ENCODE peak calls at places on chromosomes 3 and 15, in five cellular contexts. One of them, this sample, is unnamed.

GRCh38 chr3:184511741-184512140 is 49.8 kb upstream of the EPHB3 start:
- DNase-seq in breast epithelium: no peak
- DNase-seq in CD4-positive, CD25-positive, alpha-beta regulatory T cell: no peak
- DNase-seq in IMR-90: no peak
- DNase-seq in tibial nerve: no peak
- DNase-seq in this sample: no peak

GRCh38 chr3:3636815-3637214 is 162.4 kb upstream of the LRRN1 start:
- DNase-seq in IMR-90: no peak
- DNase-seq in CD4-positive, CD25-positive, alpha-beta regulatory T cell: no peak
- DNase-seq in tibial nerve: no peak
- DNase-seq in breast epithelium: peak; percentile 88
- DNase-seq in this sample: no peak

GRCh38 chr3:197555281-197556261 is at the start of gene BDH1:
- DNase-seq in IMR-90: no peak
- DNase-seq in tibial nerve: peak; percentile 21
- DNase-seq in CD4-positive, CD25-positive, alpha-beta regulatory T cell: peak; percentile 45
- DNase-seq in breast epithelium: no peak
- DNase-seq in this sample: peak; percentile 32

GRCh38 chr15:42068601-42069000 is 25.8 kb downstream of the PLA2G4D start:
- DNase-seq in CD4-positive, CD25-positive, alpha-beta regulatory T cell: no peak
- DNase-seq in tibial nerve: no peak
- DNase-seq in breast epithelium: no peak
- DNase-seq in IMR-90: no peak
- DNase-seq in this sample: no peak

GRCh38 chr15:101307048-101307896 is 12.2 kb upstream of the SNRPA1 start:
- DNase-seq in CD4-positive, CD25-positive, alpha-beta regulatory T cell: no peak
- DNase-seq in breast epithelium: no peak
- DNase-seq in tibial nerve: no peak
- DNase-seq in IMR-90: no peak
- DNase-seq in this sample: no peak

GRCh38 chr15:48688493-48688892 is 43.0 kb upstream of the FBN1 start:
- DNase-seq in IMR-90: no peak
- DNase-seq in CD4-positive, CD25-positive, alpha-beta regulatory T cell: no peak
- DNase-seq in tibial nerve: no peak
- DNase-seq in breast epithelium: no peak
- DNase-seq in this sample: no peak

GRCh38 chr15:98914626-98915025 is 93.0 kb downstream of the PGPEP1L start:
- DNase-seq in breast epithelium: no peak
- DNase-seq in CD4-positive, CD25-positive, alpha-beta regulatory T cell: no peak
- DNase-seq in IMR-90: peak; percentile 99
- DNase-seq in tibial nerve: no peak
- DNase-seq in this sample: no peak

GRCh38 chr3:184391266-184391665 is 11.4 kb downstream of the CHRD start:
- DNase-seq in tibial nerve: no peak
- DNase-seq in CD4-positive, CD25-positive, alpha-beta regulatory T cell: no peak
- DNase-seq in breast epithelium: no peak
- DNase-seq in IMR-90: no peak
- DNase-seq in this sample: no peak

GRCh38 chr3:7504886-7505775 is 644.2 kb downstream of the GRM7 start:
- DNase-seq in tibial nerve: no peak
- DNase-seq in breast epithelium: no peak
- DNase-seq in CD4-positive, CD25-positive, alpha-beta regulatory T cell: no peak
- DNase-seq in IMR-90: no peak
- DNase-seq in this sample: no peak

GRCh38 chr3:102332205-102332604 is 102.6 kb upstream of the ZPLD1 start:
- DNase-seq in tibial nerve: no peak
- DNase-seq in IMR-90: no peak
- DNase-seq in CD4-positive, CD25-positive, alpha-beta regulatory T cell: no peak
- DNase-seq in breast epithelium: no peak
- DNase-seq in this sample: no peak

GRCh38 chr3:14429237-14429636 is 26.8 kb downstream of the SLC6A6 start:
- DNase-seq in breast epithelium: no peak
- DNase-seq in CD4-positive, CD25-positive, alpha-beta regulatory T cell: no peak
- DNase-seq in IMR-90: peak; percentile 43
- DNase-seq in tibial nerve: no peak
- DNase-seq in this sample: no peak

DNA sequence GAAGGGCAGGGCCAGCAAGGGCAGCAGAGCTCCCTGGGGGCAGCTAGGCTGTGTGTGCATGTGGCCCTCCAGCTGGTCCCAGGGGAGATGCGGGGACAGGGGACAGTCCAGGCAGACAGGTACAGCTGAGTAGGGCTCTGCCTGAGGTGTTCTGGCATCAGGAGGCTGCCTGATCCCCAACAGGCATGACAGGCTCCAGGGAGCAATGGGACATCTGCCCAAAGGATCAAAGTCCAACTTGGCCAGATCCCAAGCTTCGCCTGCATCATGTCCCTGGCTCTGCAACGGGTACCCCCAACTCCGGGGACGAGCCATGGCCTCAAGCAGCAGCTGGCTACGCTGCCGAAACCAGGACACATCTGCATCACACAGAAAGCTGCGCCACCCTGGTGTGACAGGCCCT is 21.8 kb downstream of the ATRIP start:
- DNase-seq in CD4-positive, CD25-positive, alpha-beta regulatory T cell: no peak
- DNase-seq in tibial nerve: no peak
- DNase-seq in breast epithelium: no peak
- DNase-seq in IMR-90: no peak
- DNase-seq in this sample: no peak
- H3K27ac ChIP-seq in CD4-positive, CD25-positive, alpha-beta regulatory T cell: peak overlapping the region; percentile 94
- H3K27ac ChIP-seq in tibial nerve: peak overlapping the region; percentile 98
- H3K27ac ChIP-seq in breast epithelium: peak overlapping the region; percentile 99
- H3K27ac ChIP-seq in IMR-90: no peak overlapping the region
- H3K27ac ChIP-seq in this sample: peak overlapping the region; percentile 100

DNA sequence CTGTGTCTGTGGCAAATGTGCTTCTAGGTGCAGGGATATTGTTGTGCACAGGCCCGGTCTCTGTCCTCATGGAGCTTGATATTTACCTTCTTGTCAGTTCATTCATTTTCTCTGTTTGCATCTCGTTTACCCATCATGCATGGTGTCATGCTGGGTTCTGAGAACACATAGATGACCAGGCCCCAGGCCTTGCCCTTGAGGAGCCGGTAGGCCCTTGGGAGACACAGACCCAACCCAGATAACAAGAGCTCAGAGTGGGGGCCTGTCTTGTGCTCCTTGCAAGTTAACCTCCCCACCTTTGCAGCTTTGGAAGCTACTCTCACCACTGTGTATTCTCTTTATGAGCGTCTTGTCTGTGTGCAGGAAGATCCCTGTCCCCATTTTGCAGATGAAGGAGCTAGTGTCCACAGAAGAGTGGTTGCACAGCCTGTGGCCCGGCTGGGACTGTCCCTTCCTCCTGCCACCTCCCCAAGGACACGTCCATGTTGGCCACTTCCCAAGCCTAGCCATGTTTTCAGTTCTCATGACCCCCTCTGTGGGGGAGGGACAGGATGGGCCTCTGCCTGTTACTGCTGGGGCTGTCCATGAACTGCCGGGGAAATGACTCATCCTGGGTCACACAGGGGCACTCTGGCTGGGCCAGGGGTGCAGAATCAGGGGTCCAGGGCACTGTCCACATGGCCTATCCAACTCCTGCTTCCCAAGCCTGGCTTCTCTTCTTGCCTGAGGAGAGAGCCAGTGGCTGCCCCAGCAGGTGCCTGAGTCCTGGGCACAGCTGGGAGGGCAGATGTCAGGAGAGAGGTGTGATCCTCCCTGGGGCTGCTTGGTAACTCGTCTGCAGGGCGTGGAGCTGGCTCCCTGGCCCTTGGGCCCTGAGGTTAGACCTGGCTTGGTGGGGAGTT is 3.4 kb downstream of the SNX33 start:
- DNase-seq in breast epithelium: no peak
- DNase-seq in IMR-90: no peak
- DNase-seq in CD4-positive, CD25-positive, alpha-beta regulatory T cell: no peak
- DNase-seq in tibial nerve: no peak
- DNase-seq in this sample: peak; percentile 88
- H3K4me3 ChIP-seq in breast epithelium: peak overlapping the region; percentile 91
- H3K4me3 ChIP-seq in IMR-90: peak overlapping the region; percentile 40
- H3K4me3 ChIP-seq in CD4-positive, CD25-positive, alpha-beta regulatory T cell: no peak overlapping the region
- H3K4me3 ChIP-seq in tibial nerve: peak overlapping the region; percentile 31
- H3K4me3 ChIP-seq in this sample: peak overlapping the region; percentile 39

GRCh38 chr3:71704915-71705314 is 20.3 kb downstream of the EIF4E3 start:
- DNase-seq in tibial nerve: no peak
- DNase-seq in CD4-positive, CD25-positive, alpha-beta regulatory T cell: no peak
- DNase-seq in IMR-90: no peak
- DNase-seq in breast epithelium: no peak
- DNase-seq in this sample: no peak

GRCh38 chr3:71707600-71707999 is 17.6 kb downstream of the EIF4E3 start:
- DNase-seq in tibial nerve: no peak
- DNase-seq in CD4-positive, CD25-positive, alpha-beta regulatory T cell: no peak
- DNase-seq in IMR-90: peak; percentile 62
- DNase-seq in breast epithelium: no peak
- DNase-seq in this sample: no peak

GRCh38 chr3:71710906-71711494 is 14.2 kb downstream of the EIF4E3 start:
- DNase-seq in CD4-positive, CD25-positive, alpha-beta regulatory T cell: peak; percentile 52
- DNase-seq in breast epithelium: no peak
- DNase-seq in tibial nerve: no peak
- DNase-seq in IMR-90: peak; percentile 66
- DNase-seq in this sample: no peak

GRCh38 chr3:71709908-71710511 is 15.2 kb downstream of the EIF4E3 start:
- DNase-seq in breast epithelium: no peak
- DNase-seq in IMR-90: no peak
- DNase-seq in tibial nerve: no peak
- DNase-seq in CD4-positive, CD25-positive, alpha-beta regulatory T cell: no peak
- DNase-seq in this sample: no peak

GRCh38 chr3:71708478-71709098 is 16.6 kb downstream of the EIF4E3 start:
- DNase-seq in CD4-positive, CD25-positive, alpha-beta regulatory T cell: no peak
- DNase-seq in breast epithelium: no peak
- DNase-seq in tibial nerve: no peak
- DNase-seq in IMR-90: no peak
- DNase-seq in this sample: no peak
- H3K9me3 ChIP-seq in CD4-positive, CD25-positive, alpha-beta regulatory T cell: no peaks in the 10 kb centered on the region
- H3K9me3 ChIP-seq in breast epithelium: no peaks in the 10 kb centered on the region
- H3K9me3 ChIP-seq in tibial nerve: no peaks in the 10 kb centered on the region
- H3K9me3 ChIP-seq in IMR-90: no peaks in the 10 kb centered on the region
- H3K9me3 ChIP-seq in this sample: no peaks in the 10 kb centered on the region

GRCh38 chr3:32360514-32360869 is 31.2 kb upstream of the CMTM7 start:
- DNase-seq in breast epithelium: no peak
- DNase-seq in IMR-90: no peak
- DNase-seq in tibial nerve: no peak
- DNase-seq in CD4-positive, CD25-positive, alpha-beta regulatory T cell: no peak
- DNase-seq in this sample: no peak
- H3K27ac ChIP-seq in breast epithelium: no peak overlapping the region
- H3K27ac ChIP-seq in IMR-90: no peak overlapping the region
- H3K27ac ChIP-seq in tibial nerve: no peak overlapping the region
- H3K27ac ChIP-seq in CD4-positive, CD25-positive, alpha-beta regulatory T cell: no peak overlapping the region
- H3K27ac ChIP-seq in this sample: no peak overlapping the region

DNA sequence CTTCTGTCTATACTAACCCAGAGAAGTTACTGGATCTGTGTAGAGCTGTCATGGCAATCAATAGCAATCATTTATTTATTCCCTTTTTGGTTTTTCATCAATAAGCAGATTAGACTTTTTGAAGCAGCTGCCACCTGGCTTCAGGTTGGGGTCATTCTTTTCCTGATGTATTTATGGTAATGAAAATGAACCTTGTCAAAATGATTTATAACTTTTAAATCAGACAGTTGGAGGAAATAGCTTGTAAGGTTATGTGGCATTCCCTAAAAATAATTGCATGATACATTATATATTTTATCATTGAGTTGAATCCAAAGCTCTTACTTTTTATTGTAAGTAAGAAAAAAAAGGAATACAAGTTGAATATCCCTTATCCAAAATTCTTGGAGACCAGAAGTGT is 8.6 kb downstream of the TIPARP start:
- DNase-seq in CD4-positive, CD25-positive, alpha-beta regulatory T cell: no peak
- DNase-seq in tibial nerve: no peak
- DNase-seq in breast epithelium: no peak
- DNase-seq in IMR-90: no peak
- DNase-seq in this sample: no peak
- H3K4me3 ChIP-seq in CD4-positive, CD25-positive, alpha-beta regulatory T cell: no peak overlapping the region
- H3K4me3 ChIP-seq in tibial nerve: no peak overlapping the region
- H3K4me3 ChIP-seq in breast epithelium: no peak overlapping the region
- H3K4me3 ChIP-seq in IMR-90: no peak overlapping the region
- H3K4me3 ChIP-seq in this sample: no peak overlapping the region

GRCh38 chr15:25091421-25092158 is 136.8 kb downstream of the SNRPN start:
- DNase-seq in breast epithelium: no peak
- DNase-seq in CD4-positive, CD25-positive, alpha-beta regulatory T cell: no peak
- DNase-seq in IMR-90: no peak
- DNase-seq in tibial nerve: no peak
- DNase-seq in this sample: no peak
- H3K9me3 ChIP-seq in breast epithelium: peaks cover 87% of the 10 kb centered on the region
- H3K9me3 ChIP-seq in CD4-positive, CD25-positive, alpha-beta regulatory T cell: peaks cover 79% of the 10 kb centered on the region
- H3K9me3 ChIP-seq in IMR-90: peaks cover 52% of the 10 kb centered on the region
- H3K9me3 ChIP-seq in tibial nerve: peaks cover 39% of the 10 kb centered on the region
- H3K9me3 ChIP-seq in this sample: peaks cover 94% of the 10 kb centered on the region

DNA sequence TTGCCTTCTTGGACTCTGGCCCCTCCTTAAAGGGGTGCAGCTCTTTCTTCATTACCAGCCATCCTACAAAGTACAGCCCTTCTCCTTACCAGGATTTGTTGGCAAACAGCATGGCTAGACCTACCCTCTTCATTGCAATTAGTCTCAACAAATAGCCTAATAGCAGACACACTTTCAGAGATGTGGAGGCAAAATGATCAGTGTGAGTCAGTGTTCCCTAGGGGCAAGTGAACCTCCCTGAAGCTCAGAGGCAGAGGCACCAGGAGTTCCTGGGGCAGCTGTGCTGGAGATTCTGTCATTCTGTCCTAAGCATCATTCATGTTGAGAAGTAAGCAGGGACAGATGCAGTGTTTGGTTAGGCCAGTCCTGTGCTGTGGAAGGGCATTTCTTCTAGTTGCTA is 14.6 kb upstream of the MECOM start:
- DNase-seq in IMR-90: no peak
- DNase-seq in CD4-positive, CD25-positive, alpha-beta regulatory T cell: no peak
- DNase-seq in tibial nerve: no peak
- DNase-seq in breast epithelium: no peak
- DNase-seq in this sample: no peak
- H3K27ac ChIP-seq in IMR-90: no peak overlapping the region
- H3K27ac ChIP-seq in CD4-positive, CD25-positive, alpha-beta regulatory T cell: no peak overlapping the region
- H3K27ac ChIP-seq in tibial nerve: no peak overlapping the region
- H3K27ac ChIP-seq in breast epithelium: no peak overlapping the region
- H3K27ac ChIP-seq in this sample: no peak overlapping the region

GRCh38 chr15:57741089-57741488 is 34.6 kb downstream of the POLR2M start:
- DNase-seq in IMR-90: no peak
- DNase-seq in CD4-positive, CD25-positive, alpha-beta regulatory T cell: no peak
- DNase-seq in tibial nerve: no peak
- DNase-seq in breast epithelium: no peak
- DNase-seq in this sample: no peak

GRCh38 chr15:57743424-57743823 is 36.9 kb downstream of the POLR2M start:
- DNase-seq in tibial nerve: no peak
- DNase-seq in IMR-90: no peak
- DNase-seq in breast epithelium: no peak
- DNase-seq in CD4-positive, CD25-positive, alpha-beta regulatory T cell: no peak
- DNase-seq in this sample: no peak

GRCh38 chr15:57747206-57747605 is 40.7 kb downstream of the POLR2M start:
- DNase-seq in IMR-90: no peak
- DNase-seq in CD4-positive, CD25-positive, alpha-beta regulatory T cell: peak; percentile 3
- DNase-seq in tibial nerve: no peak
- DNase-seq in breast epithelium: no peak
- DNase-seq in this sample: no peak

GRCh38 chr15:57751177-57751800 is 44.8 kb downstream of the POLR2M start:
- DNase-seq in tibial nerve: no peak
- DNase-seq in breast epithelium: no peak
- DNase-seq in IMR-90: peak; percentile 40
- DNase-seq in CD4-positive, CD25-positive, alpha-beta regulatory T cell: no peak
- DNase-seq in this sample: no peak

DNA sequence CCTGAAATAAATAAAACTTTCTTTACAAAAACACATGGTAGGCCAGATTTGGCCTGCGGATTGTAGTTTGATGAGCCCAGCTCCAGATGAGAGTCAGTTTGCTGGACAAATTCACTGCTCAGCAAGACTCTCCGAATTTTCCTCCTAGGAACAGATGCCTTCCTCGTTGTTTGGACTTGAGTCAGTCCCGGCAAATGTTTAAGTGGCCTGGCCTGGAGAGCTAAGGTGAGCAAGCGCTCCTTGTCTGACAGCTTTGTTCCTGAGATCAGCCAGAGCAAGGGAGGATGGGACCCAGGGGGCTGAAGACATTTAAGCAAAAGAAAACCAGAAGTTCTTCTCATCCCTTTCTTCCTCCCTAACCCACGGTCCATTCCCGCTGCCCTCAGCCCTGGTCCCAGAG is 40.2 kb downstream of the POLR2M start:
- DNase-seq in IMR-90: no peak
- DNase-seq in CD4-positive, CD25-positive, alpha-beta regulatory T cell: no peak
- DNase-seq in breast epithelium: no peak
- DNase-seq in tibial nerve: no peak
- DNase-seq in this sample: no peak
- H3K4me3 ChIP-seq in IMR-90: no peak overlapping the region
- H3K4me3 ChIP-seq in CD4-positive, CD25-positive, alpha-beta regulatory T cell: no peak overlapping the region
- H3K4me3 ChIP-seq in breast epithelium: peak overlapping the region; percentile 41
- H3K4me3 ChIP-seq in tibial nerve: peak overlapping the region; percentile 19
- H3K4me3 ChIP-seq in this sample: no peak overlapping the region

This sample was measured in heart left ventricle.